ENCODE peak calls at places on chromosomes 5 and 9, in four cellular contexts. One of them, this sample, is unnamed. For H3K27me3 and H3K9me3, the result is how much of the 10 kb centered on the place peaks cover.

GRCh38 chr9:113468716-113469448 is 5.4 kb downstream of the RGS3 start:
- DNase-seq in GM23248: no peak
- DNase-seq in DND-41: no peak
- DNase-seq in keratinocyte: no peak
- DNase-seq in this sample: no peak

GRCh38 chr9:115032300-115032699 is 85.7 kb downstream of the TNC start:
- DNase-seq in GM23248: no peak
- DNase-seq in DND-41: no peak
- DNase-seq in keratinocyte: no peak
- DNase-seq in this sample: no peak

GRCh38 chr5:129271309-129271708 is 176.8 kb downstream of the ISOC1 start:
- DNase-seq in GM23248: no peak
- DNase-seq in DND-41: no peak
- DNase-seq in keratinocyte: no peak
- DNase-seq in this sample: peak

GRCh38 chr5:2754621-2755370 is 3.3 kb upstream of the IRX2 start:
- DNase-seq in GM23248: peak
- DNase-seq in DND-41: no peak
- DNase-seq in keratinocyte: no peak
- DNase-seq in this sample: no peak

GRCh38 chr5:91379602-91380490 is 3.3 kb downstream of the ARRDC3 start:
- DNase-seq in GM23248: peak
- DNase-seq in DND-41: peak
- DNase-seq in keratinocyte: no peak
- DNase-seq in this sample: peak

GRCh38 chr5:40486437-40487270 is 193.1 kb upstream of the PTGER4 start:
- DNase-seq in GM23248: no peak
- DNase-seq in DND-41: peak
- DNase-seq in keratinocyte: no peak
- DNase-seq in this sample: no peak

GRCh38 chr5:13735686-13736085 is 208.8 kb downstream of the DNAH5 start:
- DNase-seq in GM23248: no peak
- DNase-seq in DND-41: no peak
- DNase-seq in keratinocyte: no peak
- DNase-seq in this sample: no peak

GRCh38 chr5:64161420-64161819 is 4.2 kb upstream of the RNF180 start:
- DNase-seq in GM23248: no peak
- DNase-seq in DND-41: no peak
- DNase-seq in keratinocyte: no peak
- DNase-seq in this sample: no peak

GRCh38 chr9:92752812-92753404 is 11.7 kb downstream of the BICD2 start:
- DNase-seq in GM23248: no peak
- DNase-seq in DND-41: no peak
- DNase-seq in keratinocyte: no peak
- DNase-seq in this sample: no peak

DNA sequence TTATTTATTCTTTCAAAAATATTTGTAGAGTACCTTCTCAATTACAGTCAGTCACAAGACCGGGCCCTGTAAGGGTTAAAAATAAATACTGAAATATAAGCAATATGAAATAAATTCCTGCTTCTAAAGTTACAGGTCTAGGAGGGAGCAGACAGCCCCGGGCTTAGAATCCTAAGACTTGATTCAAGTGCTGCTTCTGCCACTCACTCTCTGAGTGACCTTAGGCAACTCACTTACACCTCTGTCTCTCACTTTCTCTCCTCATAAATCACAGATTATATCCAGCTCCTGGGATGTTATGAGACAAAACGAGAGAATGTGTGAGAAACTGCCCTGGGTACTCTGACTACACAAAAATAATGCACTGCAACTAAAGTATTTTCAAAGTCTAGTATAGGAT is 101.9 kb downstream of the PDE4D start:
- DNase-seq in GM23248: no peak
- DNase-seq in DND-41: no peak
- DNase-seq in keratinocyte: no peak
- DNase-seq in this sample: no peak
- H3K9ac ChIP-seq in GM23248: no peak
- H3K9ac ChIP-seq in DND-41: no peak
- H3K9ac ChIP-seq in keratinocyte: no peak
- H3K9ac ChIP-seq in this sample: no peak

GRCh38 chr9:126635661-126636439 is 22.1 kb downstream of the LMX1B start:
- DNase-seq in GM23248: no peak
- DNase-seq in DND-41: no peak
- DNase-seq in keratinocyte: no peak
- DNase-seq in this sample: no peak
- H3K27me3 ChIP-seq in GM23248: under half
- H3K27me3 ChIP-seq in DND-41: under half
- H3K27me3 ChIP-seq in keratinocyte: under half
- H3K27me3 ChIP-seq in this sample: half or more

GRCh38 chr9:111548623-111549022 is 23.6 kb downstream of the ZNF483 start:
- DNase-seq in GM23248: no peak
- DNase-seq in DND-41: no peak
- DNase-seq in keratinocyte: no peak
- DNase-seq in this sample: no peak
- H3K9me3 ChIP-seq in GM23248: under half
- H3K9me3 ChIP-seq in DND-41: under half
- H3K9me3 ChIP-seq in keratinocyte: under half
- H3K9me3 ChIP-seq in this sample: half or more

DNA sequence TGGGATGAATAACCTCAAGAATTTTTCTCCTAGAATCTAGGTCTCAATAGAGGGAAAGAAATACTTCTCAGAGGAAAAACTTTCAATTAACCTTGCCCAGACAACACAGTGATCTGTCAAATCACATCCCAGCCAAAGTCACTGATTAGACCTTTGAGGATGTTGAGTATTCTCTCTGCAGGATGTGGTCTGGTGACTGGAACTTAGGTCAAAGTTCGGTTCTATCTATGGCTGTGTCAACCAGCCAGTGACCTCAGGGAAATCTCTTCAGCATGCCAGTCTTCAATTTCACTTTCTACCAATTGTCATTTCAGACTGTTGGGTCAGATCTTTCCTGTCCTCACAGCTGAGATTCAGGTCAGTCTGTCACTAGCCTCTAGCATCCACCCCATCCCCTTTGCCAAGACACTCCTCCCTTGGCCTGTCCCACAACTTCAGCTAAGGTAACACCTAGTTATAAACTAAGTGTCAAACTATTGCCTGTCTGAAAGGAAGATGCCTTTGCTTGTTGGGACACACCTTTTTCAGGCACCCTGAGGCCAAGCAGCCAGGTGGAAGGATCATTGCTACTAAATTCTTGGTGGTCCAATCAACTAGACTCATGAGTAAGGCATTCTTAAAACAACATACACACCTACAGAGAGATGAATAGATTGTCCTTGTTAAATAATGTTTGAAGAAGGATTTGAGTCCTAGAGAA is 156.3 kb upstream of the FST start:
- DNase-seq in GM23248: no peak
- DNase-seq in DND-41: no peak
- DNase-seq in keratinocyte: peak
- DNase-seq in this sample: no peak
- H3K9ac ChIP-seq in GM23248: no peak
- H3K9ac ChIP-seq in DND-41: no peak
- H3K9ac ChIP-seq in keratinocyte: peak
- H3K9ac ChIP-seq in this sample: no peak

DNA sequence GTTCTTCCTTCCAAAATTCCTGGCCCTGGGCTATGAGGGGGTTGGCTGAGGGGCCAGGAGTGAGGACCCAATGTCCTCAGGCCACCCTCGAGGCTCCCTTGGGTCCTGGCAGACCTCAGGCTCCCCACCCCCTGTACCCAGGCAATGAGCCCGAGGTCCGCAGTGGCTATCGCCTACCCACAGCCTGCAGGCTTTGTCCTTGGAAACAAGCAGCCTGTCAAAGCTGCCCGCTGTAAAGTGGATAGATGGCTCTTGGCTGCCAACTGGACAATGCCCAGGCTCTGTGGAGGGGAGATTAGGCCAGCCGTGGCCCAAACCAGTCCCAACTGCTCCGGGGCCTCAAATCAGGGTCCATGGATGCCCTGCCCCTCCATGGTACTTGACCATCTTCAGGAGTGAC is 2.2 kb upstream of the ADGRD2 start:
- DNase-seq in GM23248: no peak
- DNase-seq in DND-41: no peak
- DNase-seq in keratinocyte: no peak
- DNase-seq in this sample: no peak
- H3K27me3 ChIP-seq in GM23248: under half
- H3K27me3 ChIP-seq in DND-41: under half
- H3K27me3 ChIP-seq in keratinocyte: under half
- H3K27me3 ChIP-seq in this sample: under half

DNA sequence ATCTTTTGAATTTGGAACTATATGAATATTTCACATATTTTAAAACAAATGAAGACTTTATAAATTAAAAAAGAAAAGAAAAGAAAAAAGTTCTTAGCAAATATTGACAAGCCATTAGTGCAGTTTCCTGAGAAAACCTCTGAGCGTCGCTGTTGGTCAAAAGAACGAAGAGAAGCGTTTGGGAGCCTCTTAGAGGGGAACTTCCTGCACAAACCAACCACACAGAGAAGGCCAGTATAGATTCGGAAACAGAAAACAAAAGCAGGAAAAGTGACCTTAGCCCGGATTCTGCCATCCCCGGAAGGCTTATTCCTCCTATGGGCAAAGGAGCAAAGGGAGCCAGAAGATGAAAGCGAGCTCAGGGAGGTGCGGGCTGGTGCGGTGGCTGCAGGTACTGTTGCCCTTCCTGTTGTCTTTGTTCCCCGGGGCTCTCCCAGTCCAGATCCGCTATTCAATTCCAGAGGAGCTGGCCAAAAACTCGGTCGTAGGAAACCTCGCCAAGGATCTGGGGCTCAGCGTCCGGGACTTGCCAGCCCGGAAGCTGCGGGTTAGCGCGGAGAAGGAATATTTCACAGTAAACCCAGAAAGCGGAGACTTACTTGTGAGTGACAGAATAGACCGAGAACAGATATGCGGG is at the start of gene PCDHGB2:
- DNase-seq in GM23248: peak
- DNase-seq in DND-41: peak
- DNase-seq in keratinocyte: no peak
- DNase-seq in this sample: peak
- H3K9me3 ChIP-seq in GM23248: under half
- H3K9me3 ChIP-seq in DND-41: under half
- H3K9me3 ChIP-seq in keratinocyte: under half
- H3K9me3 ChIP-seq in this sample: half or more

GRCh38 chr9:100428871-100429654 is 2.1 kb downstream of the MSANTD3 start:
- DNase-seq in GM23248: peak
- DNase-seq in DND-41: no peak
- DNase-seq in keratinocyte: peak
- DNase-seq in this sample: peak

GRCh38 chr9:100426532-100427365 is at the start of gene MSANTD3:
- DNase-seq in GM23248: peak
- DNase-seq in DND-41: peak
- DNase-seq in keratinocyte: no peak
- DNase-seq in this sample: peak

GRCh38 chr9:100426194-100426531 is 780 bp upstream of the MSANTD3 start:
- DNase-seq in GM23248: no peak
- DNase-seq in DND-41: no peak
- DNase-seq in keratinocyte: no peak
- DNase-seq in this sample: no peak

GRCh38 chr9:100427366-100428263 is 672 bp downstream of the MSANTD3 start:
- DNase-seq in GM23248: peak
- DNase-seq in DND-41: peak
- DNase-seq in keratinocyte: no peak
- DNase-seq in this sample: peak

DNA sequence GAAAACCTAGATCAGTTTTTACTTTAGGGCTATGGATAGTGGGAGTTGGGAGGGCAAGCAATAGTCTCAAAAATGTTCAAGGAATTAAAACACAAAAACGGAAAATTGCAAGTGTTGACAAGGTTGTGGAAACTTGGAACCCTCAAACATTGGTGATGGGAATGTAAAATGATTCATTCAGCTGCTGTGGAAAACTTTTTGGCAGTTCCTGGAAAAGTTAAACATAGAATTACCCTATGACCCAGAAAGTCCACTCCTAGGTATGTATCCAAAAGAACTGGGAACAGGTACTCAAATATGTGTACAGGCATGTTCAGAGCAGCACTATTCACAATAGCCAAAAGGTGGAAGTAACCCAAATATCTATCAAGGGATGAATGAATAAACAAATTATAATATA is 1.2 kb upstream of the MSANTD3 start:
- DNase-seq in GM23248: peak
- DNase-seq in DND-41: no peak
- DNase-seq in keratinocyte: no peak
- DNase-seq in this sample: peak
- H3K9ac ChIP-seq in GM23248: peak
- H3K9ac ChIP-seq in DND-41: no peak
- H3K9ac ChIP-seq in keratinocyte: peak
- H3K9ac ChIP-seq in this sample: peak